ENCODE peak calls at places on chromosomes 13 and 19, in five cellular contexts. V is GM23338, G is neural progenitor cell, O is tibial artery, J is gastrocnemius medialis. E is an unnamed sample.

GRCh38 chr13:30576528-30576927 is 41.2 kb upstream of the USPL1 start:
- DNase-seq in V (no peak), G (no peak), O (no peak), J (no peak), E (peak; percentile 67)

GRCh38 chr19:17948474-17948966 is 15.7 kb downstream of the CCDC124 start:
- DNase-seq in V (peak; percentile 82), G (no peak), O (no peak), J (no peak), E (no peak)

GRCh38 chr19:1041835-1042685 is 2.2 kb downstream of the ABCA7 start:
- DNase-seq in V (no peak), G (no peak), O (peak; percentile 85), J (peak; percentile 89), E (no peak)

GRCh38 chr13:100976993-100977392 is 302.4 kb upstream of the TMTC4 start:
- DNase-seq in V (no peak), G (no peak), O (no peak), J (no peak), E (no peak)

GRCh38 chr19:11265785-11266236 is 3.5 kb upstream of the DOCK6 start:
- DNase-seq in V (no peak), G (no peak), O (no peak), J (no peak), E (no peak)

GRCh38 chr19:3986260-3987041 is 1.2 kb upstream of the EEF2 start:
- DNase-seq in V (peak; percentile 91), G (peak; percentile 74), O (no peak), J (no peak), E (peak; percentile 81)

GRCh38 chr19:46634045-46634655 is 1.9 kb downstream of the GNG8 start:
- DNase-seq in V (peak; percentile 96), G (peak; percentile 95), O (peak; percentile 93), J (peak; percentile 64), E (peak; percentile 87)

GRCh38 chr19:38095411-38096308 is 128.4 kb downstream of the DPF1 start:
- DNase-seq in V (peak; percentile 92), G (peak; percentile 89), O (peak; percentile 80), J (peak; percentile 21), E (peak; percentile 65)

GRCh38 chr13:113073942-113074341 is 31.6 kb upstream of the F7 start:
- DNase-seq in V (no peak), G (no peak), O (no peak), J (no peak), E (no peak)

GRCh38 chr19:6667114-6667627 is 2.8 kb downstream of the TNFSF14 start:
- DNase-seq in V (no peak), G (no peak), O (no peak), J (no peak), E (no peak)

GRCh38 chr19:23318143-23318542 is 67.9 kb upstream of the ZNF724 start:
- DNase-seq in V (no peak), G (no peak), O (no peak), J (no peak), E (no peak)

GRCh38 chr13:38348890-38349289 is 761 bp upstream of the UFM1 start:
- DNase-seq in V (no peak), G (no peak), O (no peak), J (no peak), E (peak; percentile 24)

GRCh38 chr19:47190167-47190727 is 40.8 kb downstream of the BBC3 start:
- DNase-seq in V (no peak), G (no peak), O (peak; percentile 93), J (peak; percentile 7), E (peak; percentile 74)

GRCh38 chr13:101231751-101232428 is 184.4 kb downstream of the NALCN start:
- DNase-seq in V (no peak), G (no peak), O (no peak), J (no peak), E (no peak)

GRCh38 chr19:50798116-50798942 is 8.1 kb downstream of the ACP4 start:
- DNase-seq in V (no peak), G (no peak), O (no peak), J (no peak), E (no peak)

GRCh38 chr13:107339209-107339608 is 771.3 kb upstream of the ARGLU1 start:
- DNase-seq in V (peak; percentile 19), G (no peak), O (no peak), J (no peak), E (no peak)

GRCh38 chr13:27086599-27087265 is 84.9 kb downstream of the USP12 start:
- DNase-seq in V (no peak), G (no peak), O (no peak), J (no peak), E (no peak)

GRCh38 chr13:114152831-114153371 is 20.5 kb upstream of the RASA3 start:
- DNase-seq in V (no peak), G (peak; percentile 44), O (no peak), J (no peak), E (no peak)

GRCh38 chr13:36193151-36193855 is 21.1 kb downstream of the SOHLH2 start:
- DNase-seq in V (no peak), G (no peak), O (no peak), J (no peak), E (no peak)

GRCh38 chr19:31348416-31349159 is 648 bp downstream of the TSHZ3 start:
- DNase-seq in V (peak; percentile 39), G (peak; percentile 39), O (no peak), J (no peak), E (peak; percentile 32)

GRCh38 chr19:39303373-39304184 is 7.4 kb downstream of the IFNL1 start:
- DNase-seq in V (peak; percentile 87), G (peak; percentile 31), O (peak; percentile 1), J (no peak), E (no peak)

GRCh38 chr13:39810091-39810877 is 154.8 kb downstream of the COG6 start:
- DNase-seq in V (no peak), G (no peak), O (no peak), J (no peak), E (no peak)

GRCh38 chr13:113207890-113208423 is 512 bp downstream of the PCID2 start:
- DNase-seq in V (peak; percentile 70), G (peak; percentile 76), O (peak; percentile 73), J (no peak), E (peak; percentile 49)

GRCh38 chr13:108985166-108985565 is 355.8 kb downstream of the MYO16 start:
- DNase-seq in V (no peak), G (no peak), O (no peak), J (no peak), E (no peak)

GRCh38 chr13:50916701-50917184 is 7.2 kb downstream of the RNASEH2B start:
- DNase-seq in V (no peak), G (no peak), O (no peak), J (peak; percentile 11), E (peak; percentile 35)

GRCh38 chr13:20968745-20969144 is 66.2 kb upstream of the XPO4 start:
- DNase-seq in V (no peak), G (no peak), O (no peak), J (no peak), E (no peak)

GRCh38 chr13:113856716-113857065 is 7.2 kb downstream of the GAS6 start:
- DNase-seq in V (no peak), G (no peak), O (peak; percentile 66), J (no peak), E (peak; percentile 61)

GRCh38 chr19:40889366-40889765 is 7.3 kb upstream of the CYP2A7 start:
- DNase-seq in V (no peak), G (no peak), O (no peak), J (no peak), E (no peak)

GRCh38 chr19:5071579-5071978 is 102.7 kb downstream of the KDM4B start:
- DNase-seq in V (no peak), G (no peak), O (no peak), J (no peak), E (no peak)
- H3K27me3 ChIP-seq in V (no peaks in the 10 kb centered on the region), G (no peaks in the 10 kb centered on the region), O (no peaks in the 10 kb centered on the region), J (no peaks in the 10 kb centered on the region), E (no peaks in the 10 kb centered on the region)

GRCh38 chr19:16185123-16185924 is at the start of gene FAM32A:
- DNase-seq in V (peak; percentile 98), G (peak; percentile 98), O (peak; percentile 100), J (peak; percentile 98), E (peak; percentile 98)
- TF ChIP-seq CTCF in V (peak; percentile 46), G (peak; percentile 57), O (peak; percentile 29), J (no peak), E (peak; percentile 32)

DNA sequence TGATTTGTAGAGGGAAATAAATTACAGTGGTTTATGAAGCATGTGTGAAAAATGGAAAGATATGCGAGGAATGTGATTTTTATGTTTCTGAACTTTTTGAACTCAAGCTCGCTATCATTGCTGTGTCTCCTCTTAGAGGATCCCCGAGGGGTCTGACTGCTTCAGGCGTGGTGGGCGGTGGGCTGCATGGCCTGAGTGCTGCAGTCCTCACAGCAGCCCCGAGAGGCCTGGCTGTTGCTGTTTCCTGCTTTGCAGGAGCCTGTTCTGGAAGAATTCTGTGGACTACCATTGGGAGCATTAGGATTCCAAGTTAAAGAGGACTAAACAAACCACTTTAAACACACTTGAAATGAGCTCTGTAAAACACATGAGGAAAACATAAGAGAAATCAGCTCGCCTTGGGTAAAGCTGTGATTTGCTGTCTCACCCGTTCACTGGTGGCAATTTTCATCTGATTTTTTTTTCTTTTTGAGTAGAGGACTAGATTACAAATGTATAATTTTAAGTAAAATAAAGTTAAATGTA is 95.9 kb downstream of the ARHGEF7 start:
- DNase-seq in V (no peak), G (no peak), O (no peak), J (no peak), E (no peak)
- H3K4me1 ChIP-seq in V (peaks cover 57% of the 10 kb centered on the region), G (peaks cover 66% of the 10 kb centered on the region), O (peaks cover 95% of the 10 kb centered on the region), J (peaks cover 89% of the 10 kb centered on the region), E (peaks cover 14% of the 10 kb centered on the region)

GRCh38 chr19:29315566-29315965 is 102.6 kb upstream of the UQCRFS1 start:
- DNase-seq in V (no peak), G (peak; percentile 29), O (no peak), J (no peak), E (no peak)
- H3K27me3 ChIP-seq in V (no peaks in the 10 kb centered on the region), G (peaks cover under 1% of the 10 kb centered on the region), O (peaks cover 8% of the 10 kb centered on the region), J (no peaks in the 10 kb centered on the region), E (peaks cover 5% of the 10 kb centered on the region)

E was measured in adrenal gland.